ENCODE peak calls at places on chromosomes 3 and 15, in ten cellular contexts. D is CD8-positive, alpha-beta memory T cell; C is stomach; A is astrocyte; B is Caco-2; M is endodermal cell; H is transverse colon; U is CD4-positive, alpha-beta memory T cell; T is colonic mucosa; X is left ventricle myocardium inferior. K is an unnamed sample.

GRCh38 chr15:56244237-56244810 is 645 bp upstream of the RFX7 start:
- DNase-seq in T (peak; percentile 70), C (peak; percentile 27), U (peak; percentile 47), B (peak; percentile 34), H (peak; percentile 38), X (no peak), D (peak; percentile 18), A (peak; percentile 79), M (peak; percentile 92), K (peak; percentile 89)

GRCh38 chr3:20648294-20648693 is 462.3 kb upstream of the SGO1 start:
- DNase-seq in U (no peak), B (no peak), D (no peak), A (peak; percentile 91), H (no peak), X (no peak), M (no peak), T (no peak), C (no peak), K (no peak)

GRCh38 chr3:171257251-171258179 is 202.7 kb downstream of the TNIK start:
- DNase-seq in A (peak; percentile 82), B (no peak), X (no peak), D (no peak), U (no peak), C (no peak), T (no peak), M (no peak), H (no peak), K (no peak)

GRCh38 chr3:165526367-165526766 is 310.9 kb downstream of the BCHE start:
- DNase-seq in X (no peak), H (no peak), T (no peak), D (no peak), B (no peak), C (no peak), U (no peak), A (no peak), M (peak; percentile 78), K (no peak)

GRCh38 chr15:48370460-48370859 is 39.2 kb downstream of the DUT start:
- DNase-seq in A (peak; percentile 95), U (no peak), D (no peak), B (no peak), X (no peak), H (no peak), C (no peak), T (no peak), M (no peak), K (no peak)

GRCh38 chr15:45630958-45631691 is 3.7 kb upstream of the SQOR start:
- DNase-seq in D (no peak), H (peak; percentile 46), X (no peak), T (peak; percentile 66), M (no peak), B (no peak), U (no peak), C (no peak), A (peak; percentile 91), K (no peak)

GRCh38 chr15:63379492-63380150 is 2.0 kb downstream of the CA12 start:
- DNase-seq in X (no peak), B (no peak), H (no peak), U (no peak), M (no peak), A (no peak), C (no peak), D (no peak), T (no peak), K (no peak)

GRCh38 chr15:74332611-74333010 is 34.8 kb downstream of the CYP11A1 start:
- DNase-seq in C (no peak), X (no peak), A (no peak), D (no peak), M (no peak), U (no peak), T (no peak), B (no peak), H (no peak), K (no peak)

GRCh38 chr3:126468028-126468891 is 7.4 kb downstream of the ZXDC start:
- DNase-seq in H (no peak), M (peak; percentile 31), D (no peak), X (no peak), U (no peak), B (no peak), C (no peak), A (no peak), T (no peak), K (no peak)
- H3K4me3 ChIP-seq in H (no peak overlapping the region), M (no peak overlapping the region), D (no peak overlapping the region), X (no peak overlapping the region), U (no peak overlapping the region), B (no peak overlapping the region), C (no peak overlapping the region), A (no peak overlapping the region), T (no peak overlapping the region), K (no peak overlapping the region)

GRCh38 chr3:23112491-23112890 is 90.6 kb upstream of the UBE2E2 start:
- DNase-seq in M (peak; percentile 69), A (no peak), H (peak; percentile 46), C (no peak), D (no peak), T (peak; percentile 57), B (no peak), U (no peak), X (no peak), K (no peak)

GRCh38 chr3:23114479-23114878 is 88.6 kb upstream of the UBE2E2 start:
- DNase-seq in B (no peak), X (no peak), A (no peak), H (no peak), C (no peak), T (no peak), D (no peak), U (no peak), M (no peak), K (no peak)

GRCh38 chr3:23111799-23112198 is 91.3 kb upstream of the UBE2E2 start:
- DNase-seq in U (no peak), D (no peak), A (no peak), M (no peak), C (no peak), H (no peak), T (no peak), X (no peak), B (no peak), K (no peak)

GRCh38 chr3:23115171-23115877 is 87.8 kb upstream of the UBE2E2 start:
- DNase-seq in X (no peak), M (no peak), H (no peak), B (no peak), A (no peak), U (no peak), C (no peak), T (no peak), D (no peak), K (no peak)

DNA sequence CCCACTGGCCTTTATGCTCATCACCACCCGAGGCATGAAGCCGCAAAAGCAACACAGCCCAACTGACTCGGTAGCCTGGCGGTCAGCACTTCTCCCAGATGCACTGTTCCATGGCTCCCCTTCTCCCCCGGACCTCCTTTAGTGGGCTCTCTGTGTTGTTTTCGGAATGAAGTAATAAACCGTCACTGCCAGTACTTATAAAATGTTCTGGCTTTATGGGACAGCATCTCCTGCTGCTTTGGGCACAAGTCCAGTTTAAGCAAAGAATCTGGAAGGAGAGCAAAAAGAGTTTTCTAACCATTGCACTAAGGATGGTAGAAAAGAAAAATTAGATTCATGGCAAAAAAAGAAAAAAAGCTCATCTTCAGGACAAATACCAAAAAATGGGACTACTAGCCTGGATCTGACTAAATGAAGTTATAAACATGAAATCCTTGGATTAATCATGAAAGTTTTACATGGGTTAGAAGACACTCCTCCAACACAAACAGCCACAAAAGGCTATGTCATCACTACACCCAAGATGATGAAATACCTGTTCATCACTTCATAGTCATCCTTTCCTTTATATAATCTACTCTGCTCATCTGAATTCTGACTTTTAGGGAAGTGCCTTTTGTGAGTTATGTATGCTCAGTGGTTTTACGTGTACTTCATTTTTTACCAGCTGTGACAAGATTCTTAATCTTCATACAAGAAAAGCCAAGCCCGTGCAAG is 89.5 kb upstream of the UBE2E2 start:
- DNase-seq in H (no peak), T (no peak), U (no peak), D (no peak), X (no peak), B (no peak), C (no peak), A (peak; percentile 10), M (no peak), K (no peak)
- H3K4me1 ChIP-seq in H (peaks cover 18% of the 10 kb centered on the region), T (peaks cover 6% of the 10 kb centered on the region), U (no peaks in the 10 kb centered on the region), D (no peaks in the 10 kb centered on the region), X (peaks cover 7% of the 10 kb centered on the region), B (peaks cover 5% of the 10 kb centered on the region), C (peaks cover 30% of the 10 kb centered on the region), A (no peaks in the 10 kb centered on the region), M (peaks cover under 1% of the 10 kb centered on the region), K (no peaks in the 10 kb centered on the region)

GRCh38 chr3:123816673-123817207 is 67.4 kb downstream of the MYLK start:
- DNase-seq in H (no peak), T (no peak), X (no peak), D (no peak), U (no peak), B (no peak), M (peak; percentile 7), A (peak; percentile 95), C (no peak), K (no peak)
- H3K36me3 ChIP-seq in H (no peaks in the 10 kb centered on the region), T (no peaks in the 10 kb centered on the region), X (no peaks in the 10 kb centered on the region), D (no peaks in the 10 kb centered on the region), U (no peaks in the 10 kb centered on the region), B (no peaks in the 10 kb centered on the region), M (no peaks in the 10 kb centered on the region), A (no peaks in the 10 kb centered on the region), C (no peaks in the 10 kb centered on the region), K (no peaks in the 10 kb centered on the region)

GRCh38 chr3:128820252-128820839 is 59.1 kb upstream of the ACAD9 start:
- DNase-seq in C (no peak), A (no peak), B (no peak), M (no peak), T (no peak), U (no peak), H (no peak), X (no peak), D (no peak), K (no peak)

GRCh38 chr3:128823638-128824037 is 55.8 kb upstream of the ACAD9 start:
- DNase-seq in B (no peak), X (no peak), M (no peak), C (peak; percentile 39), H (no peak), A (no peak), U (no peak), T (no peak), D (no peak), K (no peak)

GRCh38 chr3:128823008-128823407 is 56.4 kb upstream of the ACAD9 start:
- DNase-seq in B (no peak), C (no peak), H (no peak), D (no peak), U (no peak), T (no peak), M (no peak), X (no peak), A (no peak), K (no peak)

DNA sequence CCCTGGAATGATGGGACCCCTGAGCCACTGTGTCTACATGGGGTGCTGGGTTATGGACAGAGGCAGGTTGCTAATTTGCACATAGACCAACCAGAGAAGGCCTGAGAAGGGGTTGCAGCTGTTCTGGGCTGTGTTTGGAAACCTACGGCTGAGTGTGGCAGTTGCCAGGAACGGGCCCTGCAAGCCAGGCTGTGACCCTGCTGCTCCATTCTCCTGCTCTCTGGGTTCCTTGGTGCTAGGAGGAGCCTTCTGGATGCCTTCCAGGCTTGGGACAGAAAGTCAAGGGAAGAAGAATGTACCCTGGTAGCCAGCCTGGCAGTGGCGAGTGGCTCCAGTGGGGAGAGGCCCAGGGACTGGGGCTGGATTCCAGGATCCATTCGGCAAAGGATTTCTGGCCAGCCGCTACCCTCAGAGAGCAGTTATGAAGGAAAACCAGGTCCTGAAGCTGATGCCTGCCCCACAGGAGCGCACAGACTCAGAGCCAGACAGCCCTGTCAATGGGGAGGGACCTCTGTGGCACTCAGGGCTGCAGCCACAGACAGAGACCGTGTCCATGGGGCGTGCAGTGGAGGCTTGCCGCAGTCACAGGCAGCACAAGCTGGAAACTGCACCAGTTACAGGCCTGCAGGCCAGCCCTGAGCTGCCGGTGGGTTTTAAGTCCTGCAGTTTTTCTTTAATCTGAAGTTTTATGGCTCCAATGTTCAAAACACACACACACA is 55.1 kb upstream of the ACAD9 start:
- DNase-seq in B (no peak), U (no peak), T (no peak), X (no peak), D (no peak), M (no peak), C (no peak), H (no peak), A (no peak), K (no peak)
- H3K4me3 ChIP-seq in B (no peak overlapping the region), U (no peak overlapping the region), T (no peak overlapping the region), X (no peak overlapping the region), D (no peak overlapping the region), M (no peak overlapping the region), C (no peak overlapping the region), H (no peak overlapping the region), A (no peak overlapping the region), K (no peak overlapping the region)

K was measured in HAP-1.